ENCODE peak calls at places on chromosomes 5 and 9, in eight cellular contexts. R is SJSA1; A is CD8-positive, alpha-beta T cell; N is GM23338; O is left lung; Z is CD8-positive, alpha-beta memory T cell; Y is neural progenitor cell; C is body of pancreas. T is an unnamed sample.

GRCh38 chr5:149857499-149857898 is 87.1 kb downstream of the PDE6A start:
- DNase-seq in R (peak), N (no peak), O (no peak), A (no peak), Y (no peak), C (peak), Z (no peak), T (peak)

GRCh38 chr9:93663877-93664548 is 87.6 kb downstream of the PHF2 start:
- DNase-seq in A (no peak), Y (no peak), R (no peak), C (no peak), N (no peak), Z (no peak), O (peak), T (no peak)

GRCh38 chr5:67901816-67902496 is 313.6 kb upstream of the PIK3R1 start:
- DNase-seq in R (no peak), A (no peak), N (no peak), Y (no peak), C (no peak), Z (no peak), O (no peak), T (no peak)

GRCh38 chr5:83107692-83108410 is 30.5 kb downstream of the XRCC4 start:
- DNase-seq in C (no peak), A (no peak), R (no peak), N (no peak), Y (no peak), O (no peak), Z (no peak), T (no peak)

GRCh38 chr5:84130006-84130580 is 254.6 kb downstream of the EDIL3 start:
- DNase-seq in R (peak), O (no peak), Z (no peak), Y (no peak), A (no peak), N (no peak), C (no peak), T (no peak)

GRCh38 chr5:44603496-44604272 is 205.1 kb upstream of the MRPS30 start:
- DNase-seq in R (no peak), Y (peak), Z (no peak), C (no peak), N (peak), A (no peak), O (no peak), T (no peak)

GRCh38 chr5:32087086-32088082 is 86.7 kb downstream of the GOLPH3 start:
- DNase-seq in R (no peak), Z (no peak), N (no peak), C (no peak), Y (no peak), O (no peak), A (peak), T (no peak)

GRCh38 chr9:76545191-76545590 is 86.2 kb downstream of the GCNT1 start:
- DNase-seq in R (no peak), Z (no peak), O (no peak), Y (no peak), N (no peak), A (no peak), C (peak), T (no peak)

GRCh38 chr9:100167176-100167575 is 68.1 kb downstream of the INVS start:
- DNase-seq in A (no peak), R (no peak), Y (no peak), O (no peak), C (no peak), Z (no peak), N (no peak), T (no peak)

GRCh38 chr9:19496321-19496720 is 87.5 kb downstream of the ACER2 start:
- DNase-seq in O (no peak), Z (no peak), Y (no peak), C (no peak), N (no peak), R (no peak), A (no peak), T (no peak)

GRCh38 chr5:79295096-79295495 is 59.2 kb downstream of the JMY start:
- DNase-seq in A (no peak), Y (no peak), N (no peak), O (no peak), R (no peak), C (no peak), Z (no peak), T (no peak)

GRCh38 chr9:128912270-128912853 is 8.4 kb upstream of the PHYHD1 start:
- DNase-seq in N (peak), Y (peak), O (peak), Z (no peak), A (no peak), C (no peak), R (peak), T (peak)

GRCh38 chr9:15308511-15308910 is 1.5 kb upstream of the TTC39B start:
- DNase-seq in O (no peak), R (peak), C (no peak), A (no peak), Z (no peak), Y (no peak), N (no peak), T (no peak)

GRCh38 chr9:5626727-5627634 is 1.9 kb upstream of the RIC1 start:
- DNase-seq in N (no peak), R (no peak), A (peak), C (peak), Y (no peak), Z (no peak), O (no peak), T (no peak)
- H3K27ac ChIP-seq in N (no peak), R (no peak), A (peak), C (peak), Y (no peak), Z (peak), O (peak), T (peak)

GRCh38 chr5:181042036-181042435 is 2.0 kb downstream of the BTNL9 start:
- DNase-seq in N (no peak), C (no peak), A (no peak), Y (no peak), Z (no peak), O (no peak), R (no peak), T (no peak)
- H3K27ac ChIP-seq in N (no peak), C (no peak), A (no peak), Y (no peak), Z (no peak), O (no peak), R (no peak), T (no peak)

GRCh38 chr5:167702014-167702413 is 589.4 kb upstream of the WWC1 start:
- DNase-seq in Z (no peak), A (no peak), O (no peak), C (no peak), N (no peak), R (no peak), Y (no peak), T (no peak)
- H3K27ac ChIP-seq in Z (no peak), A (no peak), O (no peak), C (no peak), N (no peak), R (peak), Y (no peak), T (no peak)

GRCh38 chr9:69385474-69386091 is 60.6 kb downstream of the ENTREP1 start:
- DNase-seq in O (no peak), Z (no peak), R (no peak), C (peak), N (peak), A (no peak), Y (no peak), T (no peak)
- H3K27ac ChIP-seq in O (no peak), Z (no peak), R (no peak), C (peak), N (peak), A (no peak), Y (no peak), T (no peak)

DNA sequence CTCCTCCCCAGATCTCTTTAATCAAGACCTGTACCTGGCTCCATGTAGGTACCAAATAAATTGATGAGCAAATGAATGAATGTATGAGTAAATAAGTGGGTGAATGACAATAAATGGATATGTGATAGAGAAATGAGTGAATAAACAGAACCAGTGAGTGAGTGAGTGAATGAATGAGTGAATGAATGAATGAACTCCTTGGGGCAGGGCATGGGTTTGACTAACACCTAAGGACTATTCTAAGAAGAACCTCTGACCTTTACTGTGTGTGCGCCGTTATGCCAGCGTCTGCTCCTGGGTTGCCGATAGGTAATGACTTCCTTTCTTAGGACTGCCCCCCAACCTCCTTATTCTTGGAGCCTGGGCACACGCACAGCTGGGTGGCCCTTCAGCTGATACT is 1.8 kb upstream of the RPL26L1 start:
- DNase-seq in O (no peak), R (no peak), C (no peak), Z (no peak), Y (no peak), N (no peak), A (no peak), T (no peak)
- H3K27ac ChIP-seq in O (no peak), R (peak), C (no peak), Z (no peak), Y (no peak), N (no peak), A (no peak), T (no peak)